ENCODE peak calls at places on chromosomes 7 and 10, in ten cellular contexts. U is AG04450; X is CD4-positive, alpha-beta T cell; M is suprapubic skin; S is heart right ventricle; T is HCT116; J is cardiac muscle cell; G is IMR-90; B is CD8-positive, alpha-beta memory T cell; Z is Peyer's patch. V is an unnamed sample.

GRCh38 chr7:73809454-73810090 is 21.2 kb upstream of the CLDN4 start:
- DNase-seq in U (no peak), X (no peak), M (peak; percentile 67), S (no peak), T (peak; percentile 67), J (no peak), G (no peak), B (no peak), Z (no peak), V (no peak)

GRCh38 chr7:136914016-136914415 is 45.6 kb downstream of the CHRM2 start:
- DNase-seq in U (no peak), X (no peak), M (no peak), S (no peak), T (no peak), J (no peak), G (no peak), B (no peak), Z (no peak), V (no peak)

GRCh38 chr10:85420501-85421191 is 945.9 kb downstream of the GRID1 start:
- DNase-seq in U (no peak), X (no peak), M (no peak), S (no peak), T (no peak), J (no peak), G (no peak), B (no peak), Z (no peak), V (no peak)

GRCh38 chr7:44608916-44609648 is 2.7 kb downstream of the OGDH start:
- DNase-seq in U (no peak), X (no peak), M (no peak), S (no peak), T (no peak), J (no peak), G (no peak), B (no peak), Z (no peak), V (no peak)

GRCh38 chr7:120805636-120806388 is 52.1 kb downstream of the TSPAN12 start:
- DNase-seq in U (no peak), X (peak; percentile 10), M (no peak), S (peak; percentile 78), T (peak; percentile 40), J (peak; percentile 85), G (peak; percentile 61), B (peak; percentile 52), Z (peak; percentile 26), V (peak; percentile 13)

GRCh38 chr7:69190025-69190424 is 408.2 kb upstream of the AUTS2 start:
- DNase-seq in U (no peak), X (no peak), M (no peak), S (no peak), T (no peak), J (no peak), G (no peak), B (no peak), Z (no peak), V (no peak)

GRCh38 chr7:122605929-122606328 is 93.0 kb downstream of the RNF133 start:
- DNase-seq in U (no peak), X (no peak), M (no peak), S (no peak), T (no peak), J (no peak), G (no peak), B (no peak), Z (no peak), V (no peak)

GRCh38 chr10:124504711-124505110 is 43.1 kb downstream of the LHPP start:
- DNase-seq in U (no peak), X (no peak), M (no peak), S (no peak), T (no peak), J (no peak), G (no peak), B (peak; percentile 26), Z (no peak), V (no peak)

GRCh38 chr10:15220426-15220825 is 51.9 kb upstream of the NMT2 start:
- DNase-seq in U (no peak), X (no peak), M (no peak), S (no peak), T (no peak), J (no peak), G (no peak), B (no peak), Z (no peak), V (no peak)

GRCh38 chr10:47262606-47263295 is 37.2 kb upstream of the GDF10 start:
- DNase-seq in U (no peak), X (no peak), M (no peak), S (no peak), T (no peak), J (no peak), G (peak; percentile 17), B (no peak), Z (no peak), V (no peak)

GRCh38 chr7:139948587-139948986 is 114.2 kb downstream of the PARP12 start:
- DNase-seq in U (no peak), X (no peak), M (no peak), S (no peak), T (no peak), J (no peak), G (no peak), B (no peak), Z (no peak), V (no peak)

GRCh38 chr7:106731637-106732036 is 70.7 kb upstream of the CCDC71L start:
- DNase-seq in U (no peak), X (no peak), M (no peak), S (no peak), T (no peak), J (no peak), G (no peak), B (no peak), Z (no peak), V (no peak)

GRCh38 chr7:31819031-31819430 is 132.0 kb downstream of the PPP1R17 start:
- DNase-seq in U (no peak), X (no peak), M (no peak), S (no peak), T (no peak), J (no peak), G (no peak), B (no peak), Z (no peak), V (no peak)

GRCh38 chr7:156558198-156558597 is 82.4 kb upstream of the RNF32 start:
- DNase-seq in U (peak; percentile 13), X (no peak), M (no peak), S (no peak), T (peak; percentile 19), J (no peak), G (peak; percentile 81), B (no peak), Z (no peak), V (no peak)

GRCh38 chr10:4763960-4764428 is 62.0 kb upstream of the AKR1E2 start:
- DNase-seq in U (peak; percentile 44), X (no peak), M (no peak), S (no peak), T (no peak), J (no peak), G (peak; percentile 87), B (no peak), Z (no peak), V (no peak)

GRCh38 chr10:1007583-1007982 is 18.1 kb downstream of the IDI2 start:
- DNase-seq in U (no peak), X (no peak), M (no peak), S (no peak), T (no peak), J (no peak), G (no peak), B (no peak), Z (no peak), V (no peak)
- H3K9me3 ChIP-seq in U (no peaks in the 10 kb centered on the region), X (peaks cover 4% of the 10 kb centered on the region), M (no peaks in the 10 kb centered on the region), S (peaks cover 11% of the 10 kb centered on the region), T (no peaks in the 10 kb centered on the region), J (no peaks in the 10 kb centered on the region), G (peaks cover 1% of the 10 kb centered on the region), B (peaks cover 2% of the 10 kb centered on the region), Z (no peaks in the 10 kb centered on the region), V (peaks cover 3% of the 10 kb centered on the region)

DNA sequence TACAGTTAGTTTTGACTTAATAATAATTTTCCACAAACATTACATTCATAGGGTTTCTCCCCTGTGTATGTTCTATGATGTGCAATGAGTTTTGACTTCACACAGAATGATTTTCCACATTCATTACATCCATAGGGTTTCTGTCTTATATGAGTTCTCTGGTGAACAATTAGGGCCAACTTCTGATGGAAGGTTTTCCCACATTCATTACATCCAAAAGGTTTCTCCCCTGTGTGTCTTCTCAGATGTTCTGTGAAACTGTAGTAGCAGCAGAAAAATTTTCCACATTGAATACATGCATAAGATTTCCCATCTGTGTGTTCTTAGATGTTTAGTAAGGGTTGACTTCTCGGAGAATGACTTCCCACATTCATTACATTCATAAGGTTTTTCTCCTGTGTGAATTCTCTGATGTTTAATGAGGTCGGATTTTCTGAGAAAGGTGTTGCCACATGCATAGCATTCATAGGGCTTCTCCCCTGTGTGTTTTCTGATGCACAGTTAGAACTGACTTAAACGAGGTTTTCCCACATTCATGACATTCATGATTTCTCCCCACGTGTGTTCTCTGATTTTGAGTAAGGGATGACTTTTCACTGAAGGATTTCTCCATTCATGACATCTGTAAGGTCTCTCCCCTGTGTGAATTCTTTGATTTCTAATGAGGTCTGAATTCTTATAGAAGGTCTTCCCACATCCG is 118.5 kb downstream of the ZNF33B start:
- DNase-seq in U (no peak), X (no peak), M (no peak), S (no peak), T (no peak), J (no peak), G (no peak), B (no peak), Z (no peak), V (no peak)
- H3K9me3 ChIP-seq in U (peaks cover 34% of the 10 kb centered on the region), X (peaks cover 98% of the 10 kb centered on the region), M (peaks cover 93% of the 10 kb centered on the region), S (peaks cover 100% of the 10 kb centered on the region), T (peaks cover 26% of the 10 kb centered on the region), J (peaks cover 3% of the 10 kb centered on the region), G (peaks cover 52% of the 10 kb centered on the region), B (peaks cover 75% of the 10 kb centered on the region), Z (no peaks in the 10 kb centered on the region), V (peaks cover 36% of the 10 kb centered on the region)

DNA sequence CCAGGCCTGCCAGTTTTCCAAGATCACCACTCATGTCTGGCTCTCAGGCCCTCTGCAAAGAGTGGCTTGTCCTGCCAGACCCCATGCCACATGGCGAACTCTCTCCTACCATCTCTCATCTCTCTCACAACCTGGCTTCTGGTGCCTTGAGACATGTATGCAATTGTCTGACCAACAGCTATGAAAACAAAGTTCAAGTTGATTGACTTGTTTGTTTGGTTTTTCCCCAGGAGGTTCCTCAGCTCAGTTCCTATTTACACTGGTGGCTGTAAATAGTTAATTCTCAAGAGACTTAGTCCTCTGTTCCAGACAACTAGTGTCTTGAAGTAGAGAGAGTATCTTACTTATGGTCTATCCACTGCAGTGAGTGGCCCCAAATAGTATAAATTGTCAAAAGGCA is 131.8 kb downstream of the SNX10 start:
- DNase-seq in U (no peak), X (no peak), M (no peak), S (no peak), T (no peak), J (no peak), G (no peak), B (no peak), Z (no peak), V (no peak)
- H3K9me3 ChIP-seq in U (no peaks in the 10 kb centered on the region), X (no peaks in the 10 kb centered on the region), M (no peaks in the 10 kb centered on the region), S (no peaks in the 10 kb centered on the region), T (no peaks in the 10 kb centered on the region), J (no peaks in the 10 kb centered on the region), G (no peaks in the 10 kb centered on the region), B (no peaks in the 10 kb centered on the region), Z (no peaks in the 10 kb centered on the region), V (no peaks in the 10 kb centered on the region)

DNA sequence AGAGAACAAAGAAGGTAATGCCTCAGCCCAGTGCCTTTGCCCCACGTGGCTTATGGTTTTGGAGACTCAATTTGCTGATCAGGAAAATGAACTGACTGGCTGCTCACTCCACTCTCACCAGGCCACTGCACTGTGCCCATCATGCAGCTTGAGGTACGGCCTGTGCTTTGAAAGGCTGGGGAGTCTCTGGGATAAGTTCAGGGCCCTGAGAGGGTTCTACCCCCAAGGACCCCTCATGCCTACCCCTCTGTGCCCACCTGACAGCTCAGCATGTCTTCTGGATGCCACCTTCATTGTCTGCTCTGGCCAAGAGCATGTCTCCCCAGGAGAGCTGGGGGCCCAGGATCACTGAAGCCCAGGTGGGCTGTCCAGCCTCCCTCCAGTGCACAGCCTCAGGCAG is 45.5 kb upstream of the ZNF722 start:
- DNase-seq in U (no peak), X (no peak), M (no peak), S (no peak), T (no peak), J (no peak), G (no peak), B (no peak), Z (no peak), V (no peak)
- H3K9me3 ChIP-seq in U (peaks cover 45% of the 10 kb centered on the region), X (no peaks in the 10 kb centered on the region), M (peaks cover 17% of the 10 kb centered on the region), S (peaks cover 13% of the 10 kb centered on the region), T (peaks cover 10% of the 10 kb centered on the region), J (no peaks in the 10 kb centered on the region), G (peaks cover 29% of the 10 kb centered on the region), B (no peaks in the 10 kb centered on the region), Z (no peaks in the 10 kb centered on the region), V (no peaks in the 10 kb centered on the region)

V was measured in T-helper 17 cell.